ENCODE peak calls at places on chromosomes 5 and 9, in seven cellular contexts. One of them, this sample, is unnamed.

GRCh38 chr9:22921742-22922141 is 475.1 kb downstream of the DMRTA1 start:
- DNase-seq in non-pigmented ciliary epithelial cell: no peak
- DNase-seq in ELR: no peak
- DNase-seq in frontal cortex: no peak
- DNase-seq in B cell: no peak
- DNase-seq in EL: no peak
- DNase-seq in neuronal stem cell: no peak
- DNase-seq in this sample: no peak

GRCh38 chr9:109313351-109313750 is 7.5 kb downstream of the EPB41L4B start:
- DNase-seq in non-pigmented ciliary epithelial cell: no peak
- DNase-seq in ELR: no peak
- DNase-seq in frontal cortex: no peak
- DNase-seq in B cell: no peak
- DNase-seq in EL: no peak
- DNase-seq in neuronal stem cell: no peak
- DNase-seq in this sample: no peak

GRCh38 chr9:134171316-134172197 is 7.2 kb upstream of the RNU6ATAC start:
- DNase-seq in non-pigmented ciliary epithelial cell: no peak
- DNase-seq in ELR: peak; percentile 61
- DNase-seq in frontal cortex: no peak
- DNase-seq in B cell: no peak
- DNase-seq in EL: peak; percentile 75
- DNase-seq in neuronal stem cell: no peak
- DNase-seq in this sample: no peak

GRCh38 chr5:175582697-175583096 is 75.2 kb upstream of the HRH2 start:
- DNase-seq in non-pigmented ciliary epithelial cell: no peak
- DNase-seq in ELR: peak; percentile 4
- DNase-seq in frontal cortex: no peak
- DNase-seq in B cell: no peak
- DNase-seq in EL: no peak
- DNase-seq in neuronal stem cell: no peak
- DNase-seq in this sample: no peak

GRCh38 chr9:133171161-133171955 is 7.6 kb upstream of the GBGT1 start:
- DNase-seq in non-pigmented ciliary epithelial cell: no peak
- DNase-seq in ELR: no peak
- DNase-seq in frontal cortex: no peak
- DNase-seq in B cell: peak; percentile 64
- DNase-seq in EL: no peak
- DNase-seq in neuronal stem cell: no peak
- DNase-seq in this sample: no peak

GRCh38 chr5:157365732-157366131 is 94.3 kb upstream of the NIPAL4 start:
- DNase-seq in non-pigmented ciliary epithelial cell: no peak
- DNase-seq in ELR: peak; percentile 36
- DNase-seq in frontal cortex: no peak
- DNase-seq in B cell: no peak
- DNase-seq in EL: no peak
- DNase-seq in neuronal stem cell: no peak
- DNase-seq in this sample: no peak

GRCh38 chr5:77259479-77259878 is 49.0 kb downstream of the PDE8B start:
- DNase-seq in non-pigmented ciliary epithelial cell: no peak
- DNase-seq in ELR: peak; percentile 8
- DNase-seq in frontal cortex: no peak
- DNase-seq in B cell: no peak
- DNase-seq in EL: peak; percentile 18
- DNase-seq in neuronal stem cell: no peak
- DNase-seq in this sample: peak; percentile 13

GRCh38 chr5:65721050-65721774 is 697 bp downstream of the SGTB start:
- DNase-seq in non-pigmented ciliary epithelial cell: peak; percentile 38
- DNase-seq in ELR: peak; percentile 86
- DNase-seq in frontal cortex: peak; percentile 53
- DNase-seq in B cell: no peak
- DNase-seq in EL: peak; percentile 87
- DNase-seq in neuronal stem cell: peak; percentile 12
- DNase-seq in this sample: peak; percentile 32

GRCh38 chr9:2568689-2569088 is 52.9 kb upstream of the VLDLR start:
- DNase-seq in non-pigmented ciliary epithelial cell: no peak
- DNase-seq in ELR: no peak
- DNase-seq in frontal cortex: no peak
- DNase-seq in B cell: no peak
- DNase-seq in EL: no peak
- DNase-seq in neuronal stem cell: no peak
- DNase-seq in this sample: no peak

GRCh38 chr9:112884086-112884485 is 6.6 kb downstream of the SLC46A2 start:
- DNase-seq in non-pigmented ciliary epithelial cell: no peak
- DNase-seq in ELR: peak; percentile 81
- DNase-seq in frontal cortex: no peak
- DNase-seq in B cell: no peak
- DNase-seq in EL: peak; percentile 78
- DNase-seq in neuronal stem cell: no peak
- DNase-seq in this sample: no peak

GRCh38 chr5:143029293-143029692 is 259.1 kb downstream of the ARHGAP26 start:
- DNase-seq in non-pigmented ciliary epithelial cell: no peak
- DNase-seq in ELR: no peak
- DNase-seq in frontal cortex: no peak
- DNase-seq in B cell: no peak
- DNase-seq in EL: no peak
- DNase-seq in neuronal stem cell: no peak
- DNase-seq in this sample: no peak

GRCh38 chr9:121556580-121556979 is 56.9 kb upstream of the GGTA1 start:
- DNase-seq in non-pigmented ciliary epithelial cell: peak; percentile 88
- DNase-seq in ELR: peak; percentile 93
- DNase-seq in frontal cortex: no peak
- DNase-seq in B cell: no peak
- DNase-seq in EL: peak; percentile 98
- DNase-seq in neuronal stem cell: no peak
- DNase-seq in this sample: no peak

GRCh38 chr9:8955315-8955714 is 1155.7 kb upstream of the DMAC1 start:
- DNase-seq in non-pigmented ciliary epithelial cell: no peak
- DNase-seq in ELR: no peak
- DNase-seq in frontal cortex: no peak
- DNase-seq in B cell: no peak
- DNase-seq in EL: no peak
- DNase-seq in neuronal stem cell: no peak
- DNase-seq in this sample: no peak

GRCh38 chr9:121912812-121913627 is 180.1 kb downstream of the TTLL11 start:
- DNase-seq in non-pigmented ciliary epithelial cell: no peak
- DNase-seq in ELR: peak; percentile 15
- DNase-seq in frontal cortex: no peak
- DNase-seq in B cell: no peak
- DNase-seq in EL: no peak
- DNase-seq in neuronal stem cell: no peak
- DNase-seq in this sample: no peak

GRCh38 chr9:121640486-121641227 is 10.8 kb upstream of the DAB2IP start:
- DNase-seq in non-pigmented ciliary epithelial cell: no peak
- DNase-seq in ELR: no peak
- DNase-seq in frontal cortex: no peak
- DNase-seq in B cell: no peak
- DNase-seq in EL: no peak
- DNase-seq in neuronal stem cell: no peak
- DNase-seq in this sample: no peak

GRCh38 chr9:21383627-21384026 is 1.6 kb downstream of the IFNA2 start:
- DNase-seq in non-pigmented ciliary epithelial cell: no peak
- DNase-seq in ELR: no peak
- DNase-seq in frontal cortex: no peak
- DNase-seq in B cell: no peak
- DNase-seq in EL: no peak
- DNase-seq in neuronal stem cell: no peak
- DNase-seq in this sample: no peak

GRCh38 chr9:73269430-73270101 is 117.9 kb downstream of the ANXA1 start:
- DNase-seq in non-pigmented ciliary epithelial cell: peak; percentile 10
- DNase-seq in ELR: peak; percentile 63
- DNase-seq in frontal cortex: no peak
- DNase-seq in B cell: no peak
- DNase-seq in EL: peak; percentile 11
- DNase-seq in neuronal stem cell: no peak
- DNase-seq in this sample: no peak

GRCh38 chr5:174720612-174721521 is 3.5 kb upstream of the MSX2 start:
- DNase-seq in non-pigmented ciliary epithelial cell: no peak
- DNase-seq in ELR: no peak
- DNase-seq in frontal cortex: no peak
- DNase-seq in B cell: no peak
- DNase-seq in EL: no peak
- DNase-seq in neuronal stem cell: no peak
- DNase-seq in this sample: no peak

GRCh38 chr9:4936277-4936676 is 48.8 kb upstream of the JAK2 start:
- DNase-seq in non-pigmented ciliary epithelial cell: no peak
- DNase-seq in ELR: no peak
- DNase-seq in frontal cortex: no peak
- DNase-seq in B cell: no peak
- DNase-seq in EL: no peak
- DNase-seq in neuronal stem cell: no peak
- DNase-seq in this sample: no peak

GRCh38 chr9:121331992-121332685 is 37.9 kb downstream of the STOM start:
- DNase-seq in non-pigmented ciliary epithelial cell: no peak
- DNase-seq in ELR: peak; percentile 56
- DNase-seq in frontal cortex: no peak
- DNase-seq in B cell: no peak
- DNase-seq in EL: peak; percentile 57
- DNase-seq in neuronal stem cell: no peak
- DNase-seq in this sample: no peak

GRCh38 chr5:59187772-59188347 is 605.0 kb downstream of the RAB3C start:
- DNase-seq in non-pigmented ciliary epithelial cell: no peak
- DNase-seq in ELR: peak; percentile 68
- DNase-seq in frontal cortex: no peak
- DNase-seq in B cell: no peak
- DNase-seq in EL: peak; percentile 43
- DNase-seq in neuronal stem cell: no peak
- DNase-seq in this sample: no peak

GRCh38 chr5:93583799-93584530 is 943 bp downstream of the NR2F1 start:
- DNase-seq in non-pigmented ciliary epithelial cell: no peak
- DNase-seq in ELR: peak; percentile 73
- DNase-seq in frontal cortex: no peak
- DNase-seq in B cell: no peak
- DNase-seq in EL: peak; percentile 73
- DNase-seq in neuronal stem cell: no peak
- DNase-seq in this sample: no peak

GRCh38 chr5:53820119-53820801 is 259.8 kb downstream of the NDUFS4 start:
- DNase-seq in non-pigmented ciliary epithelial cell: no peak
- DNase-seq in ELR: no peak
- DNase-seq in frontal cortex: no peak
- DNase-seq in B cell: no peak
- DNase-seq in EL: no peak
- DNase-seq in neuronal stem cell: no peak
- DNase-seq in this sample: peak; percentile 48

This sample was measured in GM06990.